ENCODE peak calls at places on chromosomes 13 and 19, in four cellular contexts. G, W, I and S are unnamed samples.

GRCh38 chr19:11046608-11047354 is 42.5 kb upstream of the LDLR start:
- DNase-seq in I (no peak), W (no peak), G (no peak), S (no peak)

GRCh38 chr19:30277941-30278881 is 94.0 kb upstream of the ZNF536 start:
- DNase-seq in I (no peak), W (no peak), G (no peak), S (no peak)

GRCh38 chr13:49874430-49874829 is 61.7 kb downstream of the SPRYD7 start:
- DNase-seq in W (no peak), G (no peak), I (no peak), S (no peak)

GRCh38 chr19:18294467-18294864 is 13.0 kb upstream of the JUND start:
- DNase-seq in W (no peak), G (no peak), I (no peak), S (no peak)

GRCh38 chr19:47518139-47518538 is 3.3 kb upstream of the NAPA start:
- DNase-seq in I (no peak), G (no peak), W (no peak), S (peak; percentile 21)

GRCh38 chr13:43686557-43686956 is 100.2 kb downstream of the ENOX1 start:
- DNase-seq in G (peak; percentile 64), W (peak; percentile 77), I (peak; percentile 88), S (peak; percentile 94)

GRCh38 chr19:1027020-1027952 is 878 bp downstream of the CNN2 start:
- DNase-seq in G (no peak), I (no peak), W (peak; percentile 51), S (no peak)

GRCh38 chr19:13573268-13573667 is 67.0 kb upstream of the CACNA1A start:
- DNase-seq in G (no peak), I (no peak), W (no peak), S (no peak)

GRCh38 chr13:75161804-75162203 is 320.2 kb downstream of the TBC1D4 start:
- DNase-seq in G (no peak), W (no peak), I (no peak), S (no peak)

GRCh38 chr13:100977841-100978240 is 303.2 kb upstream of the TMTC4 start:
- DNase-seq in I (no peak), W (no peak), G (no peak), S (no peak)

GRCh38 chr13:103539265-103539664 is 473.0 kb upstream of the SLC10A2 start:
- DNase-seq in W (no peak), I (no peak), G (no peak), S (no peak)

GRCh38 chr13:111922086-111922485 is 144.9 kb upstream of the SOX1 start:
- DNase-seq in I (no peak), G (no peak), W (no peak), S (no peak)

GRCh38 chr13:65336916-65337315 is 1893.2 kb downstream of the PCDH9 start:
- DNase-seq in W (peak; percentile 90), G (no peak), I (peak; percentile 95), S (peak; percentile 96)

GRCh38 chr13:72403396-72404010 is 323.9 kb downstream of the MZT1 start:
- DNase-seq in G (no peak), I (no peak), W (no peak), S (no peak)

GRCh38 chr19:13790354-13790753 is 4.9 kb upstream of the ZSWIM4 start:
- DNase-seq in W (peak; percentile 38), G (no peak), I (no peak), S (peak; percentile 36)

GRCh38 chr13:23433171-23434153 is at the start of gene SACS:
- DNase-seq in G (no peak), W (peak; percentile 49), I (peak; percentile 39), S (peak; percentile 47)

GRCh38 chr19:16423891-16424290 is 47.9 kb downstream of the EPS15L1 start:
- DNase-seq in I (no peak), W (no peak), G (no peak), S (no peak)

GRCh38 chr13:99830931-99831330 is 140.6 kb downstream of the ZIC5 start:
- DNase-seq in W (no peak), I (no peak), G (no peak), S (peak; percentile 4)

GRCh38 chr13:53782400-53783030 is 753.9 kb downstream of the OLFM4 start:
- DNase-seq in G (no peak), W (peak; percentile 62), I (peak; percentile 66), S (peak; percentile 57)

GRCh38 chr13:113419531-113420183 is 33.6 kb downstream of the ADPRHL1 start:
- DNase-seq in G (no peak), I (no peak), W (no peak), S (no peak)
- H3K4me3 ChIP-seq in G (no peak overlapping the region), I (no peak overlapping the region), W (no peak overlapping the region), S (no peak overlapping the region)

GRCh38 chr13:108377646-108378206 is 108.2 kb downstream of the TNFSF13B start:
- DNase-seq in I (no peak), W (no peak), G (no peak), S (no peak)
- H3K4me3 ChIP-seq in I (no peak overlapping the region), W (no peak overlapping the region), G (no peak overlapping the region), S (no peak overlapping the region)

GRCh38 chr19:57708641-57709354 is at the start of gene ZNF154:
- DNase-seq in W (peak; percentile 83), G (no peak), I (peak; percentile 84), S (peak; percentile 86)
- H3K4me3 ChIP-seq in W (peak within 1 kb of the TSS; percentile 77), G (peak within 1 kb of the TSS; percentile 12), I (peak within 1 kb of the TSS; percentile 64), S (peak within 1 kb of the TSS; percentile 76)

GRCh38 chr19:4284974-4285373 is 5.9 kb downstream of the SHD start:
- DNase-seq in W (no peak), I (no peak), G (no peak), S (no peak)
- H3K4me3 ChIP-seq in W (no peak overlapping the region), I (no peak overlapping the region), G (no peak overlapping the region), S (no peak overlapping the region)